ENCODE peak calls at places on chromosome 21, in five cellular contexts. Q is HCT116, Y is esophagus squamous epithelium, H is AG09319, N is GM20000. E is an unnamed sample.

GRCh38 chr21:42171091-42172053 is 47.6 kb upstream of the ABCG1 start:
- DNase-seq in N (no peak), H (no peak), Y (no peak), Q (peak), E (no peak)

GRCh38 chr21:17003763-17004373 is 509.0 kb upstream of the CXADR start:
- DNase-seq in N (no peak), Q (no peak), H (no peak), Y (no peak), E (no peak)

GRCh38 chr21:31218830-31219608 is 125.0 kb downstream of the TIAM1 start:
- DNase-seq in Y (no peak), H (no peak), Q (peak), N (no peak), E (no peak)

GRCh38 chr21:34553199-34553952 is 41.4 kb upstream of the KCNE1 start:
- DNase-seq in Y (no peak), Q (peak), H (peak), N (no peak), E (no peak)

GRCh38 chr21:34148826-34149558 is 75.6 kb downstream of the MRPS6 start:
- DNase-seq in Q (no peak), N (no peak), H (no peak), Y (no peak), E (no peak)

GRCh38 chr21:36059823-36060158 is 535 bp downstream of the SETD4 start:
- DNase-seq in N (peak), Y (peak), H (no peak), Q (no peak), E (no peak)

GRCh38 chr21:39029086-39029772 is 154.0 kb downstream of the PSMG1 start:
- DNase-seq in H (peak), N (no peak), Y (no peak), Q (no peak), E (no peak)

GRCh38 chr21:36481639-36482038 is 1.7 kb upstream of the CLDN14 start:
- DNase-seq in H (no peak), Q (no peak), Y (no peak), N (no peak), E (no peak)

GRCh38 chr21:37119421-37120218 is 46.6 kb downstream of the TTC3 start:
- DNase-seq in Y (no peak), H (no peak), N (no peak), Q (no peak), E (no peak)

GRCh38 chr21:27795418-27795817 is 828.5 kb upstream of the ADAMTS5 start:
- DNase-seq in H (no peak), Y (no peak), N (no peak), Q (no peak), E (no peak)

GRCh38 chr21:42757826-42758655 is 104.6 kb downstream of the PDE9A start:
- DNase-seq in H (no peak), Y (no peak), Q (no peak), N (no peak), E (no peak)

GRCh38 chr21:38756746-38757145 is 49.0 kb upstream of the ETS2 start:
- DNase-seq in N (no peak), Y (no peak), Q (no peak), H (no peak), E (no peak)

GRCh38 chr21:35044770-35045538 is 4.1 kb downstream of the RUNX1 start:
- DNase-seq in N (no peak), Y (no peak), Q (no peak), H (no peak), E (no peak)

GRCh38 chr21:31604591-31605190 is 54.8 kb upstream of the SOD1 start:
- DNase-seq in H (peak), N (peak), Y (no peak), Q (peak), E (peak)

GRCh38 chr21:36606292-36606982 is 92.5 kb upstream of the SIM2 start:
- DNase-seq in Q (no peak), Y (no peak), N (no peak), H (no peak), E (no peak)

GRCh38 chr21:38280446-38280845 is 23.7 kb downstream of the KCNJ15 start:
- DNase-seq in N (no peak), H (no peak), Y (no peak), Q (no peak), E (no peak)

GRCh38 chr21:27134513-27134912 is 167.6 kb upstream of the ADAMTS5 start:
- DNase-seq in N (no peak), H (no peak), Y (no peak), Q (no peak), E (no peak)

GRCh38 chr21:42332557-42332956 is 17.3 kb upstream of the TFF3 start:
- DNase-seq in N (no peak), Y (no peak), H (no peak), Q (no peak), E (no peak)

GRCh38 chr21:38985423-38986378 is 180.0 kb downstream of the ETS2 start:
- DNase-seq in Y (no peak), N (peak), Q (no peak), H (peak), E (no peak)

GRCh38 chr21:17679002-17679600 is 66.4 kb upstream of the BTG3 start:
- DNase-seq in Y (no peak), H (peak), Q (peak), N (peak), E (no peak)

GRCh38 chr21:24280591-24280990 is 1326.7 kb downstream of the MRPL39 start:
- DNase-seq in H (no peak), Q (no peak), Y (no peak), N (no peak), E (no peak)

DNA sequence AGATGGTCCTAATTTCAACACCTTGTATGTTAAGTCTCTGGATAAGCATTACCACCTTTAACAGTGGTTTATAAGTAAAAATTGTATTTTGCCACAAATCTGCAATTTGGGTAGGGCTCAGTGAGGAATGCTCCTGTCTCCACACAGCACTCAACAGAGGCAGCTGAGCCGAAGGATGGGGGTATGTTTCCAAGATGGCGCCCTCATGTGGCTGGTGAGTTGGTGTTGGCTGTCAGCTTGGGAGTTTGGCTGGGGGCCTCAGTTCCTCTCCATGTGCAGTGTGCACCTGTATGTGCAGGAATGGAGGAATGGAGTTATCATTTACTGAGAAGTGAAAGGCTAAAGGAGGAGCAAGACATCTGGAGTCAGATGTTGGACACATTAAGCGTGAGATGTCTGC is 136.8 kb downstream of the GABPA start:
- DNase-seq in Y (no peak), N (no peak), H (no peak), Q (no peak), E (no peak)
- TF ChIP-seq CTCF in Y (no peak), N (peak), H (no peak), Q (no peak), E (no peak)

DNA sequence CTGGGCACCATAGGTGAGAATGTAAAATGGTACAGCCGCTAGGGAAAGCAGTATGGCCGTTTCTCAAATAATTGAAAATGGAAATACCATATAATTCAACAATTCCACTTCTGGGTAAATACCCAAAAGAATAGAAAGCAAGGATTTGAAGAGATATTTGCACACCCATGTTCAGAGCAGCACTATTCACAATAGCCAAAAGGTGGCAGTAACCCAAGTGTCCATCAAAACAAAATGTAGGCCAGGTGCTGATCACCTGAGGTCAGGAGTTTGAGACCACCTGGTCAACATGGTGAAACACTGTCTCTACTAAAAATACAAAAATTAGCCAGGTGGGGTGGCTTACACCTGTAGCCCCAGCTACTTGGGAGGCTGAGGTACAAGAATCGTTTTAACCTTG is 62.1 kb downstream of the OLIG1 start:
- DNase-seq in Y (no peak), Q (no peak), H (no peak), N (no peak), E (no peak)
- TF ChIP-seq CTCF in Y (peak), Q (peak), H (no peak), N (no peak), E (no peak)

GRCh38 chr21:44875341-44875740 is 1.9 kb upstream of the PTTG1IP start:
- DNase-seq in Y (no peak), Q (no peak), N (no peak), H (peak), E (no peak)
- TF ChIP-seq CTCF in Y (no peak), Q (no peak), N (no peak), H (peak), E (no peak)

GRCh38 chr21:25360593-25360992 is 246.7 kb downstream of the MRPL39 start:
- DNase-seq in Q (no peak), Y (no peak), H (no peak), N (no peak), E (no peak)
- TF ChIP-seq CTCF in Q (no peak), Y (no peak), H (peak), N (peak), E (no peak)

GRCh38 chr21:15976807-15977206 is 247.0 kb downstream of the USP25 start:
- DNase-seq in H (no peak), N (no peak), Q (no peak), Y (no peak), E (no peak)
- TF ChIP-seq CTCF in H (peak), N (no peak), Q (no peak), Y (no peak), E (peak)

GRCh38 chr21:46635324-46636180 is at the start of gene PRMT2:
- DNase-seq in Y (peak), Q (peak), N (peak), H (peak), E (peak)
- TF ChIP-seq CTCF in Y (no peak), Q (no peak), N (no peak), H (no peak), E (no peak)